ENCODE peak calls at places on chromosomes 4 and X, in six cellular contexts. P, X, D, T, L and Y are unnamed samples.

GRCh38 chr4:176838611-176839411 is 46.1 kb upstream of the VEGFC start:
- DNase-seq in P (peak; percentile 90), X (peak; percentile 53), D (no peak), T (peak; percentile 20), L (no peak), Y (peak; percentile 80)

GRCh38 chr4:158903079-158903456 is 134.2 kb downstream of the FNIP2 start:
- DNase-seq in P (no peak), X (no peak), D (no peak), T (no peak), L (no peak), Y (no peak)

GRCh38 chr4:26185436-26185835 is 135.4 kb upstream of the RBPJ start:
- DNase-seq in P (no peak), X (no peak), D (no peak), T (no peak), L (no peak), Y (no peak)

GRCh38 chr4:176443117-176443516 is 123.4 kb downstream of the SPCS3 start:
- DNase-seq in P (peak; percentile 98), X (peak; percentile 81), D (no peak), T (no peak), L (no peak), Y (peak; percentile 91)

GRCh38 chr4:70251945-70252277 is 9.5 kb downstream of the CSN3 start:
- DNase-seq in P (no peak), X (no peak), D (no peak), T (no peak), L (no peak), Y (no peak)

GRCh38 chrX:132217203-132218073 is 1.8 kb downstream of the RAP2C start:
- DNase-seq in P (peak; percentile 69), X (peak; percentile 79), D (peak; percentile 77), T (peak; percentile 41), L (peak; percentile 82), Y (peak; percentile 82)

GRCh38 chrX:97332963-97333362 is 449.3 kb downstream of the RPA4 start:
- DNase-seq in P (peak; percentile 8), X (no peak), D (no peak), T (no peak), L (no peak), Y (no peak)

GRCh38 chrX:13381514-13381913 is 61.7 kb upstream of the ATXN3L start:
- DNase-seq in P (peak; percentile 60), X (no peak), D (no peak), T (no peak), L (no peak), Y (no peak)

GRCh38 chrX:81286075-81286474 is 84.2 kb downstream of the SH3BGRL start:
- DNase-seq in P (no peak), X (no peak), D (no peak), T (no peak), L (no peak), Y (no peak)

GRCh38 chrX:6226053-6226645 is 2.5 kb downstream of the NLGN4X start:
- DNase-seq in P (no peak), X (no peak), D (no peak), T (peak; percentile 11), L (peak; percentile 73), Y (peak; percentile 15)

GRCh38 chrX:153687121-153688039 is at the start of gene SLC6A8:
- DNase-seq in P (peak; percentile 26), X (peak; percentile 71), D (peak; percentile 78), T (peak; percentile 78), L (peak; percentile 91), Y (peak; percentile 57)

GRCh38 chr4:31045151-31045550 is 325.0 kb downstream of the PCDH7 start:
- DNase-seq in P (no peak), X (no peak), D (no peak), T (no peak), L (no peak), Y (no peak)

GRCh38 chr4:1873291-1873690 is 2.1 kb downstream of the NSD2 start:
- DNase-seq in P (no peak), X (no peak), D (no peak), T (no peak), L (no peak), Y (no peak)

GRCh38 chr4:114365591-114365990 is 233.0 kb upstream of the UGT8 start:
- DNase-seq in P (no peak), X (no peak), D (no peak), T (no peak), L (no peak), Y (no peak)

GRCh38 chrX:47232197-47232802 is 509 bp upstream of the USP11 start:
- DNase-seq in P (no peak), X (no peak), D (no peak), T (no peak), L (peak; percentile 6), Y (peak; percentile 8)

GRCh38 chrX:149495573-149496071 is 9.5 kb downstream of the IDS start:
- DNase-seq in P (peak; percentile 83), X (peak; percentile 83), D (no peak), T (no peak), L (no peak), Y (peak; percentile 86)

GRCh38 chrX:133495464-133496391 is 80.4 kb upstream of the GPC4 start:
- DNase-seq in P (peak; percentile 80), X (no peak), D (peak; percentile 81), T (peak; percentile 61), L (no peak), Y (no peak)

GRCh38 chr4:13893987-13894386 is 266.5 kb upstream of the BOD1L1 start:
- DNase-seq in P (no peak), X (no peak), D (no peak), T (no peak), L (no peak), Y (no peak)

GRCh38 chr4:96598465-96598864 is 758.6 kb downstream of the PDHA2 start:
- DNase-seq in P (no peak), X (no peak), D (no peak), T (peak; percentile 28), L (no peak), Y (no peak)

GRCh38 chr4:82994834-82995233 is 15.8 kb downstream of the LIN54 start:
- DNase-seq in P (no peak), X (no peak), D (no peak), T (no peak), L (no peak), Y (no peak)

GRCh38 chr4:53510981-53511380 is 80.3 kb downstream of the LNX1 start:
- DNase-seq in P (peak; percentile 70), X (no peak), D (no peak), T (no peak), L (no peak), Y (no peak)

GRCh38 chr4:188714907-188715306 is 575.7 kb downstream of the TRIML1 start:
- DNase-seq in P (peak; percentile 14), X (no peak), D (no peak), T (no peak), L (no peak), Y (peak; percentile 82)

GRCh38 chrX:7109838-7110793 is 37.4 kb upstream of the STS start:
- DNase-seq in P (no peak), X (no peak), D (no peak), T (no peak), L (no peak), Y (no peak)

DNA sequence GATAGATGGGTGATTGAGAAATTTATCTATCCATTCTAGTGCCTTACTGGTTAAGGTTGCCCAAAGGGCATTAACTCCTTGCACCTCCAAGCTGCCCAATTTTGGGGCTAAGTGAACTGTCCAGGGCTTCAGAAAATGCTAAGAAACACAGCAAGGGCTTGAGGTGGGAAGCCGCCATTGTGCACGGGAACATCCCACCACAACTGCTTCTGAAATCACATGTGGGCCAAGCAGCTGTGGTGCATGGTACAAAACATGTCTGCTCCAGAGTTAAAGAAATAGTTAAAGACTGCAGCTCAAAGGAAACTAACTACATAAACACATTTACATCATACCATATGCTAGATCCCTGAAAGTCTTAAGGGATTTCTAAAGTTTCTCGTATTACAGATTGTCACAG is 144.3 kb upstream of the NDST3 start:
- DNase-seq in P (no peak), X (no peak), D (no peak), T (no peak), L (no peak), Y (no peak)
- H3K27ac ChIP-seq in P (no peak overlapping the region), X (no peak overlapping the region), D (no peak overlapping the region), T (no peak overlapping the region), L (no peak overlapping the region), Y (no peak overlapping the region)

GRCh38 chrX:9785944-9786741 is at the start of gene SHROOM2:
- DNase-seq in P (no peak), X (no peak), D (no peak), T (no peak), L (no peak), Y (no peak)

GRCh38 chrX:9789555-9789954 is 3.3 kb downstream of the SHROOM2 start:
- DNase-seq in P (no peak), X (no peak), D (no peak), T (no peak), L (no peak), Y (no peak)

GRCh38 chrX:9786839-9787635 is 808 bp downstream of the SHROOM2 start:
- DNase-seq in P (no peak), X (no peak), D (no peak), T (no peak), L (no peak), Y (no peak)

GRCh38 chrX:9790866-9791265 is 4.6 kb downstream of the SHROOM2 start:
- DNase-seq in P (no peak), X (no peak), D (no peak), T (no peak), L (no peak), Y (no peak)

GRCh38 chrX:9788908-9789307 is 2.7 kb downstream of the SHROOM2 start:
- DNase-seq in P (no peak), X (no peak), D (no peak), T (no peak), L (no peak), Y (no peak)
- H3K27ac ChIP-seq in P (no peak overlapping the region), X (no peak overlapping the region), D (no peak overlapping the region), T (no peak overlapping the region), L (no peak overlapping the region), Y (no peak overlapping the region)

DNA sequence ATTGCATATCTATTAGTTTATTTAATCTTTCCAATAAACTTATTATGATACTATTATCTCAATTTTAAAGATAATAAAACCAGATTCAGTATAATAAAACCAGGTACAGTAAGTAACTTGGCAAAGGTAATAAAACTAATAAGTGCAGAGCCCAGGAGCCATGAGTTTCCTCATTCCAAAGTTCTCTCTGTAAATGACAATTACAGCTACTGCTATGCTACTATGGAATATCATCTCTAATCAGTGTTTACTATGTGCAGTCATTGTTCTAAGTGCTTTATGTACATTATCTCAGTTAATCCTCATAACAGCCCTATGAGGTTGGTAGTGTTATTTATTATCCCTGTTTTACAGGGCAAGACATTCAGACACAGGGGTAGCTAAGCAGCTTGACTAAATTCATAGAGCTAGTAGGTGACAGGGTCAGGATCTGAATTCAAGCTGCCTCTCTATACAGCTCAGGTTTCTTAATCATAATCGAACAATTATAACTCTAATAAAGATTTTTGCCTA is 285.0 kb upstream of the PITX2 start:
- DNase-seq in P (no peak), X (no peak), D (no peak), T (no peak), L (no peak), Y (no peak)
- H3K27ac ChIP-seq in P (no peak overlapping the region), X (no peak overlapping the region), D (no peak overlapping the region), T (no peak overlapping the region), L (no peak overlapping the region), Y (no peak overlapping the region)

DNA sequence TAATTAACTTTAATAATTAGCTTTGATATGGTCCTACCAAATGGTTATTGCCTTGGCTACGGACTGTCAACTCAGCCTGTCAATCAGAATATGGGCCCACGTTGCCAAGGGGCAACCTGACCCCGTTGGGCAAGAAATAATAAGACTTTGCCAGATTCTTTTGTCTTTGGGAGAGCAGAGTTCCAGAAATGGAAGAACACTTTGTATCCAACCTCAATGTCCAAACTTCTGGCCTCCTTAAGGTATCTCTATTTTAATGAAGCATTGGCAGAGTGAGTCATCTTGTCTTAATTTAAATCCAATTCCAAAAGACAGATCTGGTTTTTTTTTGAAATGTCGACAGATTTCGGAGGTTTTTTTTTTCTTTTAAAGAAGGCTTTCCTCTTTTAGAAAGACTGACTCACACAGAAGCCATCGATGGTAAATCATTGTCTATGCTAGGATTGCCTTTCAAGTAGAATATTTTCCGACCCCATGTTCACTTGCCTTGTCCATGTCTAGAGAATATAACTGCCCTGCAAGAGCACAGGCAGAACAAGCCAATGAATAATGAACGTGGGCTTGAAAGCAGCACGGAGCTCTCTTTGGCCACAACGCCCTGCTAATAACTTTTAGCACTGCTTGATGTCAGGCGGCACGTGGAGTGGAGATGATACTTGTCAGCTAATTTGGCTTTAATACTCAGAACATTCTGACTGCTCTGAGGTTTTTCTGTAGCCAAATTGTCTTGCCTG is 190.4 kb upstream of the GATB start:
- DNase-seq in P (no peak), X (no peak), D (no peak), T (no peak), L (no peak), Y (no peak)
- H3K27ac ChIP-seq in P (no peak overlapping the region), X (no peak overlapping the region), D (peak overlapping the region; percentile 28), T (no peak overlapping the region), L (no peak overlapping the region), Y (no peak overlapping the region)